ENCODE peak calls at places on chromosomes 3 and 15, in six cellular contexts. F is CD4-positive, alpha-beta T cell; S is retinal pigment epithelial cell; I is GM23338; D is colonic mucosa; M is stomach. V is an unnamed sample.

GRCh38 chr15:81492303-81492702 is 118.3 kb upstream of the TMC3 start:
- DNase-seq in D (no peak), M (no peak), I (no peak), F (no peak), S (peak; percentile 23), V (no peak)

GRCh38 chr15:89127054-89127702 is 38.9 kb downstream of the ABHD2 start:
- DNase-seq in F (no peak), M (no peak), D (no peak), I (no peak), S (peak; percentile 39), V (no peak)

GRCh38 chr15:29708519-29708918 is 113.7 kb downstream of the TJP1 start:
- DNase-seq in M (no peak), D (no peak), F (no peak), I (no peak), S (no peak), V (no peak)

GRCh38 chr15:31200735-31201151 is 99.2 kb upstream of the TRPM1 start:
- DNase-seq in D (peak; percentile 83), F (peak; percentile 71), S (no peak), I (peak; percentile 70), M (peak; percentile 85), V (no peak)

GRCh38 chr15:80929225-80929624 is 60.4 kb downstream of the MESD start:
- DNase-seq in F (no peak), S (no peak), I (no peak), D (no peak), M (no peak), V (no peak)

GRCh38 chr3:61690016-61690415 is 128.6 kb downstream of the PTPRG start:
- DNase-seq in F (no peak), I (no peak), S (no peak), D (no peak), M (no peak), V (no peak)

GRCh38 chr15:69526696-69527095 is 74.1 kb downstream of the RPLP1 start:
- DNase-seq in F (no peak), I (no peak), S (no peak), D (no peak), M (no peak), V (no peak)

GRCh38 chr3:111151438-111151837 is 79.8 kb downstream of the NECTIN3 start:
- DNase-seq in S (peak; percentile 69), I (peak; percentile 79), F (no peak), D (no peak), M (no peak), V (no peak)

GRCh38 chr3:11547498-11547897 is 96.2 kb downstream of the VGLL4 start:
- DNase-seq in I (no peak), F (no peak), S (no peak), M (no peak), D (no peak), V (no peak)

GRCh38 chr15:70853855-70854668 is at the start of gene LARP6:
- DNase-seq in S (no peak), D (no peak), I (peak; percentile 72), M (peak; percentile 67), F (peak; percentile 6), V (peak; percentile 58)

GRCh38 chr15:63939531-63940130 is 105.9 kb upstream of the HERC1 start:
- DNase-seq in S (no peak), F (no peak), M (peak; percentile 37), I (no peak), D (peak; percentile 27), V (no peak)

GRCh38 chr15:31516459-31516858 is 189.8 kb downstream of the KLF13 start:
- DNase-seq in S (no peak), M (no peak), F (no peak), I (no peak), D (no peak), V (no peak)

GRCh38 chr15:77083381-77084160 is 12.7 kb upstream of the TSPAN3 start:
- DNase-seq in S (peak; percentile 76), F (peak; percentile 37), D (peak; percentile 93), I (peak; percentile 92), M (peak; percentile 83), V (peak; percentile 72)

GRCh38 chr3:72738752-72739520 is 109.3 kb downstream of the SHQ1 start:
- DNase-seq in S (peak; percentile 73), F (peak; percentile 73), M (peak; percentile 50), D (peak; percentile 76), I (peak; percentile 73), V (peak; percentile 90)

GRCh38 chr15:36449084-36449661 is 130.3 kb upstream of the CDIN1 start:
- DNase-seq in I (peak; percentile 54), F (no peak), D (no peak), S (no peak), M (no peak), V (no peak)

GRCh38 chr3:66236281-66236680 is 15.5 kb downstream of the SLC25A26 start:
- DNase-seq in M (no peak), S (no peak), I (peak; percentile 87), D (no peak), F (no peak), V (no peak)

GRCh38 chr3:140505876-140506275 is 172.0 kb upstream of the TRIM42 start:
- DNase-seq in M (no peak), D (no peak), I (no peak), F (no peak), S (no peak), V (no peak)

GRCh38 chr15:63466378-63467192 is 37.8 kb upstream of the USP3 start:
- DNase-seq in S (no peak), F (no peak), I (peak; percentile 85), D (peak; percentile 79), M (no peak), V (peak; percentile 82)

GRCh38 chr3:42493126-42493797 is 9.2 kb upstream of the VIPR1 start:
- DNase-seq in D (peak; percentile 15), M (peak; percentile 9), I (no peak), F (no peak), S (no peak), V (no peak)

GRCh38 chr3:57546616-57547015 is 2.5 kb upstream of the DNAH12 start:
- DNase-seq in F (no peak), I (no peak), S (no peak), M (no peak), D (no peak), V (no peak)

DNA sequence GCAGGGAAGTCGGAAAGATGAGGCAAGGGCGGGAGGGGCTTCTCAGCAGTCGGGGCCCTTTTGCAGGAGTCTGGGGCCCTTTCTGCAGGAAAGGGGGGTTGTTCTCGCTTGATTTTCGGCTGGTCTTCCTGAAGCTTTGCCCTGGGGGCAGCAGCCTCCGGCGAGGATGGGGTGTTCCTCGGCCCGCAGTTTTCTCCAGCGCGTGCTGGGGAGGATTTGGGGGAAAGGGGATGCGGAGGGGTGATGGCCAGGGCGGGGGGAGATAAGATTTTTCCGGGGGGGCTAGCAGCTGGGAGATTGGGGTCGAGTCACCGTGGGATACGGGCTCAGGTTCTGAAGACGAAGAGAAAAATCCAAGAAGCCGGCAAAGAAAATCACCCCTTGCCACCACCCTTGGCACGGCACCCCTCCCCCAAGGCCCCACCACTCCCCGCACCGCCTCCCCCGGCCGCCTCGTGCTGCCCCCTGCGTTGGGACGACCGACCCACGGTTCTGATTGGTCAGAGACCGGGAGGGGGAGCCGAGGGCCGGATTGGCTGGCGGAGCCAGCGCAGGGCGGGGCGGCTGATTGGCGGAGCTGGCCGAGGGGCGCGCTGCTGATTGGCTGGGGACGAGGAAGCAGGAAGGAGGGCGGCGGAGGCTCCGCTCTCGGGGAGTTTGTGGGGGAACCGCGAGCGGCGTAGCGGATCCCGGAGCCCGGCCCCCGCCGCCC is at the start of gene BAHD1:
- DNase-seq in F (peak; percentile 95), I (peak; percentile 98), D (peak; percentile 98), M (peak; percentile 96), S (peak; percentile 69), V (peak; percentile 100)
- TF ChIP-seq CTCF in F (peak; percentile 23), I (peak; percentile 3), D (no peak), M (no peak), S (no peak), V (no peak)

GRCh38 chr3:52479876-52480575 is 15.1 kb upstream of the STAB1 start:
- DNase-seq in D (no peak), S (no peak), F (no peak), I (no peak), M (no peak), V (no peak)

GRCh38 chr3:52483081-52483480 is 12.1 kb upstream of the STAB1 start:
- DNase-seq in F (no peak), M (no peak), D (no peak), I (no peak), S (no peak), V (no peak)

GRCh38 chr3:52483577-52484495 is 11.3 kb upstream of the STAB1 start:
- DNase-seq in D (no peak), I (no peak), F (no peak), S (no peak), M (no peak), V (no peak)

GRCh38 chr3:52480768-52481715 is 14.1 kb upstream of the STAB1 start:
- DNase-seq in D (no peak), F (no peak), I (no peak), M (no peak), S (no peak), V (no peak)

DNA sequence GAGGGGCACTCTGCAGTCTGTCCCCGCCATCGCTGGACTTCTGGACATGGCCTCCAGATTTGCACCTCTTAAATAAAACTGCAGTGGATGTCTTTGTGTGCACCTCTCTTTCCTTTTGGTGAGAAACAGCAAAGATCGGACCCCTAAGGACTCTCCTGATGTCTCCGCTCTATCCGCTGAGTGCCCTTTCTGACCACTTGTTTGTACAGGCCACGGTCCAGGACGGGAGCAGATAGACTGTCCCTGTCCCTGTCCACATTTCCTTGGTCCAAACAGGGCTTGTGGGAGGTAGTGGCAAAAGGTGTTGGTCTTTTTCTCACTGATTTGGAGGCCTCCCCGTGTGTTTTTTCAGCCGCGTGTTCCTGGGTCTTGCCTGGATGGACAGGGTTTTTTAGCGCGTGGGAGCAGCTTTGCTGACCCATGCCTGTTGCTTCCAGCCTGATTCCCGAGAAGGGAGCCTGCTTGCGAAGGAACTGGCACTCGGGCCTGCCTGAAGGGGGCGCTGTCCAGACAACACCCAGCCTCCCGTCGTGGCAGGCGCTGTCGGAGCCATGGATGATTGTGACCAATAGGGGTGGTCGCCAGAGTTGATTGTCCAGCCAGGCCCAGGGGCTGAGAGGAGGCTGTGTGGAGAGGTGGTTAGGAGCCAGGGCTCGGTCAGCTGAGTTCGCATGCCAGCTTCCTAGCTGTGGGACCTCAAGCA is 13.2 kb upstream of the STAB1 start:
- DNase-seq in D (no peak), I (peak; percentile 89), S (no peak), M (no peak), F (no peak), V (no peak)
- TF ChIP-seq CTCF in D (no peak), I (peak; percentile 88), S (peak; percentile 49), M (peak; percentile 10), F (peak; percentile 39), V (peak; percentile 36)

GRCh38 chr3:81394656-81395055 is 366.8 kb downstream of the GBE1 start:
- DNase-seq in D (no peak), M (no peak), F (no peak), S (peak; percentile 36), I (no peak), V (no peak)

GRCh38 chr3:81393251-81393650 is 368.2 kb downstream of the GBE1 start:
- DNase-seq in F (no peak), S (peak; percentile 46), D (no peak), M (no peak), I (no peak), V (no peak)

DNA sequence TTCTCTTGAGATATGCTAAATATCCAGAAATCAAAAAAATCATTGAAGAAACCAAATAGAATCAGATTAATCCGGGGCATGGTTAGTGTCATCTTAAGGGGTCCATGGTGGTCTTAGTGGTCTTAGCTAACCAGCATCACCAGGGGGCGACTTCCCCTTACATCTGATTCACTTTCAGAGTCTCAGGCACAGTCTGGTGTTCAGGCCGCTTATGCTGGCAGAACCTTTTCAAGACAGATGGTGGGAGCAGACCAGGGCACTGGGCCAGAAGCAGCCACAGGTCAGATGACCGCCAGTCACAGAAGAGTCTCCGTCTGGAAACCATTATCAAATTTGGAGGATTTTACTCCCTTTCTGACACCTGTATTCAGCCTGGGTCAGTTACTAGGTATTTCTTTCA is 365.7 kb downstream of the GBE1 start:
- DNase-seq in S (no peak), M (no peak), D (no peak), F (no peak), I (peak; percentile 62), V (no peak)
- TF ChIP-seq CTCF in S (peak; percentile 21), M (no peak), D (no peak), F (no peak), I (peak; percentile 71), V (no peak)

GRCh38 chr3:44805960-44806359 is 44.4 kb downstream of the KIF15 start:
- DNase-seq in M (no peak), D (no peak), F (no peak), S (no peak), I (peak; percentile 12), V (no peak)
- TF ChIP-seq CTCF in M (no peak), D (no peak), F (no peak), S (no peak), I (peak; percentile 18), V (no peak)